ENCODE peak calls at places on chromosome 13, in seven cellular contexts. C is prostate gland, E is BJ, F is IMR-90, Y is NB4, D is AG04449, J is A549. U is an unnamed sample.

GRCh38 chr13:29170451-29171082 is 350.4 kb downstream of the MTUS2 start:
- DNase-seq in C (no peak), E (no peak), F (no peak), Y (no peak), D (no peak), J (no peak), U (no peak)

GRCh38 chr13:51286135-51287002 is 53.1 kb upstream of the SERPINE3 start:
- DNase-seq in C (peak), E (no peak), F (peak), Y (peak), D (no peak), J (peak), U (peak)

GRCh38 chr13:99086869-99087129 is 108.9 kb upstream of the DOCK9 start:
- DNase-seq in C (peak), E (no peak), F (no peak), Y (no peak), D (no peak), J (peak), U (no peak)

GRCh38 chr13:93861818-93862217 is 617.7 kb downstream of the DCT start:
- DNase-seq in C (no peak), E (no peak), F (peak), Y (no peak), D (peak), J (no peak), U (no peak)

GRCh38 chr13:28100149-28101121 is at the start of gene FLT3:
- DNase-seq in C (no peak), E (no peak), F (peak), Y (peak), D (no peak), J (peak), U (no peak)

GRCh38 chr13:36706755-36707154 is 32.9 kb downstream of the SERTM1 start:
- DNase-seq in C (no peak), E (no peak), F (peak), Y (no peak), D (peak), J (no peak), U (no peak)

GRCh38 chr13:98641075-98641474 is 64.2 kb upstream of the STK24 start:
- DNase-seq in C (no peak), E (no peak), F (no peak), Y (no peak), D (no peak), J (no peak), U (no peak)

GRCh38 chr13:20475927-20476691 is 49.5 kb downstream of the CRYL1 start:
- DNase-seq in C (peak), E (no peak), F (no peak), Y (peak), D (no peak), J (no peak), U (no peak)

GRCh38 chr13:55090612-55091011 is 2050.1 kb upstream of the PRR20A start:
- DNase-seq in C (no peak), E (no peak), F (no peak), Y (no peak), D (no peak), J (no peak), U (no peak)

GRCh38 chr13:86563308-86563707 is 764.1 kb upstream of the SLITRK6 start:
- DNase-seq in C (no peak), E (no peak), F (peak), Y (no peak), D (no peak), J (no peak), U (no peak)

DNA sequence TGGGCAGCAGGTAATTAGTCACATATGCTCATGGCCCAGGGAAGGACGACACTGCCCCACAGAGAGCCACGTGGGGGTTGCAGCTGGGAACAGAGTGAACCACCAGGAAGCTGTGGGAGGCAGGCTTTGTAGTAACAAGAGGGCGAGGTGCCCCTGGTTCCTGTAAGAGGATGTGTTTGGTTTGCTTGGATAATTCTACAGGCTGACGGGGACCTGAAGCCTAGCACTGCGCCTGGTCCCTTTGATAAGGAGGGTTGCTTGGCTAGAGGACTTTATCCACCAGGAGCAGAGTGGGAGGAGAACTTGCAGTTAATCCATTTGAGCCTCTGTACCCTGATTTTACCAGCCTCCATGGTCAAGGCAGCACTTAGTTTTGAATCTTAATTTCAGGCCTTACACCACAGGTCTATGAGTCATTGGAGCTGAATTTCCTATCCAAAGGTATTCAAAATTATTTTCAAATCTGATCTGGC is 67.4 kb upstream of the CLDN10 start:
- DNase-seq in C (no peak), E (no peak), F (peak), Y (peak), D (no peak), J (no peak), U (no peak)
- TF ChIP-seq CTCF in C (no peak), E (no peak), F (no peak), Y (peak), D (no peak), J (no peak), U (no peak)

DNA sequence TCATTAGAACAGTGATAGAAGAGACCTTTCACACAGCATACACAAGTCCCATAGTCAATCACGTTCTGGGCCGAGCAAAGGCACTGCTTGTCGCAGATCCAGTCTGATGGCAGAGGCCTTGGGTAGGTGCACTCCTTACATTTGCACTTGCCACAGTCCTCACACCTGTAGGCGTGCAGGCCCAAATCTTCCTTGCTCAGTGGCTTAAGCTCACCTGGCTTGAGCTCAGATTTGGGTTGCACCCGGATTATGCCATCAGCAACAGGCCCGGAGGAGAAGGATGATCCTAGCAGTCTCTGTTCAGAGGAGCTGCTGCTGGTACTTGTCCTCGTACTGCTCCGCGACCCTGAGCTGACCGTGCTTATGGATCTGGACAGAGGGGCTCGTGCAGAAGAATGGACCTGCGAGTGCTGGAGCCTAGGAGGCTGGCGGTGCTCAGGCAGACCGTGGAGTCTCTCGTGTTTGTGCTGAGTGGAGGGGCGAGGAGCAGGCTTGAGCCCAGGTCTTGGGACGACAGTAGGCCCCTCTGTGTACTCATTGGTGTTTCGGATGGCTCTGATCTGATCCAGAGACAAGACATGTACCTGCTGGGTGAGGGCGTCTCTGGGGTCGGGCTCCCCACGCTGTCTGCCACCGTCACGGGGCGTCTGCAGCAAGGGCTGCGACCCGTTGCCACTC is 3.8 kb downstream of the SPRY2 start:
- DNase-seq in C (peak), E (no peak), F (no peak), Y (no peak), D (no peak), J (no peak), U (no peak)
- H3K4me3 ChIP-seq in C (peak), E (peak), F (peak), Y (peak), D (peak), J (peak), U (peak)

DNA sequence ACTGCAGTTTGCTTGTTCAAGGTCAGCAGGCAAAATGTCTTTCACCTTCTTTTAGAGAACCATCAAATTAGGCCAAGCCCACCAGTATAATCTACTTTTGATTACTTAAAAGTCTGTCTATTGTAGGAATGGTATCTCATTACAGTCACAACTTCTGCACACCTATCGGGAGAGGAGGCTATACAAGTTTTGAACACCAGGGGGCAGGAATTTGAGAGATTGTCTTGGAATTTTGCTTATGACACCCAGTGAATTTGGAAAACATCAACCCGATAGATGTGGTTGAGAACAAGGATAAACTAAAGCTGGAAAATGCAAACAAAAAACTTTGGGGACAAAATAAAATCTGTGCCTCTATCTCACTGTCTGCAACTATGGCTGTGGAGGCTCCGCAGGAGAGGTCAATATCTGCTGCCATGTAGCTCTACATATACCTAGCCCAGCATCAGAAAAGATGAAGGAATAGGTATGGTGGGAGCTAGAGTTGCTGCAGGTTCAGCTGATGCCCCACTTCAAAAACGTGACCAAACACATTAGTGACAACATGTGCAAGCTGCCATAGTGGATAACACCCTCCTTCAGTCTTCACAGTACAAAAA is 1299.2 kb upstream of the SPRY2 start:
- DNase-seq in C (no peak), E (no peak), F (no peak), Y (peak), D (no peak), J (no peak), U (no peak)
- TF ChIP-seq CTCF in C (no peak), E (no peak), F (no peak), Y (peak), D (no peak), J (peak), U (peak)

GRCh38 chr13:41313117-41313516 is 2.0 kb downstream of the NAA16 start:
- DNase-seq in C (no peak), E (no peak), F (no peak), Y (no peak), D (no peak), J (no peak), U (no peak)
- H3K4me3 ChIP-seq in C (peak), E (peak), F (peak), Y (no peak), D (peak), J (peak), U (peak)